ENCODE peak calls at places on chromosomes 6 and 20, in six cellular contexts. G is IMR-90, O is A549, Z is foreskin keratinocyte, J is left ventricle myocardium inferior, W is WERI-Rb-1. F is an unnamed sample.

GRCh38 chr20:12063106-12063505 is 145.4 kb downstream of the BTBD3 start:
- DNase-seq in G (no peak), O (no peak), Z (no peak), J (no peak), W (no peak), F (no peak)

GRCh38 chr20:944774-945410 is 28.8 kb upstream of the ANGPT4 start:
- DNase-seq in G (no peak), O (no peak), Z (no peak), J (no peak), W (no peak), F (no peak)

GRCh38 chr20:37986873-37987601 is 46.2 kb downstream of the TTI1 start:
- DNase-seq in G (peak), O (no peak), Z (no peak), J (peak), W (peak), F (no peak)

GRCh38 chr6:168318090-168318489 is 1.5 kb downstream of the DACT2 start:
- DNase-seq in G (no peak), O (no peak), Z (no peak), J (no peak), W (no peak), F (no peak)

GRCh38 chr20:63517376-63518309 is 2.9 kb upstream of the PPDPF start:
- DNase-seq in G (no peak), O (no peak), Z (no peak), J (no peak), W (no peak), F (no peak)

GRCh38 chr20:12414446-12415274 is 497.0 kb downstream of the BTBD3 start:
- DNase-seq in G (no peak), O (no peak), Z (peak), J (no peak), W (no peak), F (peak)

GRCh38 chr6:46284472-46284871 is 113.7 kb upstream of the ENPP5 start:
- DNase-seq in G (no peak), O (no peak), Z (no peak), J (no peak), W (no peak), F (no peak)

GRCh38 chr20:58718121-58718563 is 25.5 kb downstream of the NPEPL1 start:
- DNase-seq in G (no peak), O (no peak), Z (no peak), J (no peak), W (no peak), F (no peak)

GRCh38 chr20:48209102-48209501 is 423.8 kb upstream of the SULF2 start:
- DNase-seq in G (no peak), O (no peak), Z (no peak), J (no peak), W (peak), F (no peak)

GRCh38 chr20:51507357-51508036 is 35.0 kb downstream of the NFATC2 start:
- DNase-seq in G (no peak), O (no peak), Z (no peak), J (no peak), W (no peak), F (no peak)

GRCh38 chr6:120077489-120077888 is 727.9 kb upstream of the MAN1A1 start:
- DNase-seq in G (no peak), O (no peak), Z (no peak), J (no peak), W (peak), F (no peak)

GRCh38 chr20:47309806-47310426 is 46.6 kb downstream of the ZMYND8 start:
- DNase-seq in G (no peak), O (no peak), Z (no peak), J (no peak), W (no peak), F (no peak)

GRCh38 chr20:34570859-34571306 is 12.4 kb downstream of the MAP1LC3A start:
- DNase-seq in G (peak), O (no peak), Z (no peak), J (no peak), W (no peak), F (no peak)

GRCh38 chr6:160139420-160139851 is 17.8 kb downstream of the SLC22A1 start:
- DNase-seq in G (peak), O (peak), Z (peak), J (no peak), W (no peak), F (peak)

GRCh38 chr20:23009636-23010035 is 25.5 kb upstream of the SSTR4 start:
- DNase-seq in G (no peak), O (peak), Z (no peak), J (no peak), W (no peak), F (no peak)

GRCh38 chr6:453152-453551 is 61.6 kb downstream of the IRF4 start:
- DNase-seq in G (no peak), O (no peak), Z (no peak), J (peak), W (no peak), F (no peak)

GRCh38 chr20:37727247-37727956 is 33.6 kb downstream of the CTNNBL1 start:
- DNase-seq in G (no peak), O (no peak), Z (no peak), J (no peak), W (peak), F (no peak)

GRCh38 chr6:108260126-108260808 is 573 bp downstream of the SNX3 start:
- DNase-seq in G (peak), O (peak), Z (no peak), J (peak), W (no peak), F (peak)

GRCh38 chr6:32933661-32934085 is 7.2 kb downstream of the HLA-DMB start:
- DNase-seq in G (peak), O (peak), Z (no peak), J (peak), W (peak), F (peak)

GRCh38 chr6:32936247-32937152 is 4.3 kb downstream of the HLA-DMB start:
- DNase-seq in G (no peak), O (no peak), Z (no peak), J (no peak), W (no peak), F (no peak)

GRCh38 chr6:32935551-32936246 is 5.1 kb downstream of the HLA-DMB start:
- DNase-seq in G (no peak), O (no peak), Z (no peak), J (no peak), W (no peak), F (no peak)

GRCh38 chr6:32938494-32938893 is 2.3 kb downstream of the HLA-DMB start:
- DNase-seq in G (no peak), O (no peak), Z (no peak), J (no peak), W (no peak), F (no peak)

DNA sequence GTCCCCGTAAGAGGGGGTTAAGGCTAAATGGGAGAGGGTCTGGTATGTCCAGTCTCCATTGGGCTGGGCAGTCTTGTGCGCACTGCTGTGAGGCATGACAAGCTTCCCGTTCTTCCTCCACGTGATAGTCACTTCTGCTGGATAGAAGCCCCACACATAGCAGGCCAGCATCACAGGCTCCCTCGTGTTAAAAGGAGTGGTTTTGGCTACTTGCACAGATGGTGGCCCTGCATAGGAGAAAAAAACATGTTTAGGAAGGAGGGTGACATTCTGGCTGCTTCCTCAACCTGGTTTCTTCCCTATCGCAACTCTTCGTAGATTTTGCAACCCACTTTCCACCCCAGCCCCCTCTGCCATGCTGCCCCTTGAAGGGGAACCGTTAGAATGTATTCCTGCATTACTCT is 3.6 kb downstream of the HLA-DMB start:
- DNase-seq in G (no peak), O (no peak), Z (no peak), J (no peak), W (no peak), F (no peak)
- H3K27ac ChIP-seq in G (no peak), O (no peak), Z (no peak), J (peak), W (no peak), F (no peak)

GRCh38 chr6:152642578-152643375 is 5.6 kb upstream of the SYNE1 start:
- DNase-seq in G (peak), O (peak), Z (no peak), J (peak), W (peak), F (peak)
- TF ChIP-seq CTCF in G (peak), O (peak), Z (peak), J (peak), W (peak), F (peak)

GRCh38 chr20:61437280-61438206 is 185.5 kb downstream of the CDH4 start:
- DNase-seq in G (peak), O (no peak), Z (no peak), J (peak), W (no peak), F (peak)

GRCh38 chr20:61436674-61437279 is 184.7 kb downstream of the CDH4 start:
- DNase-seq in G (peak), O (no peak), Z (peak), J (no peak), W (no peak), F (peak)

GRCh38 chr20:61436268-61436667 is 184.2 kb downstream of the CDH4 start:
- DNase-seq in G (peak), O (no peak), Z (peak), J (no peak), W (no peak), F (peak)

GRCh38 chr20:61439251-61439650 is 187.2 kb downstream of the CDH4 start:
- DNase-seq in G (no peak), O (no peak), Z (no peak), J (no peak), W (no peak), F (no peak)

DNA sequence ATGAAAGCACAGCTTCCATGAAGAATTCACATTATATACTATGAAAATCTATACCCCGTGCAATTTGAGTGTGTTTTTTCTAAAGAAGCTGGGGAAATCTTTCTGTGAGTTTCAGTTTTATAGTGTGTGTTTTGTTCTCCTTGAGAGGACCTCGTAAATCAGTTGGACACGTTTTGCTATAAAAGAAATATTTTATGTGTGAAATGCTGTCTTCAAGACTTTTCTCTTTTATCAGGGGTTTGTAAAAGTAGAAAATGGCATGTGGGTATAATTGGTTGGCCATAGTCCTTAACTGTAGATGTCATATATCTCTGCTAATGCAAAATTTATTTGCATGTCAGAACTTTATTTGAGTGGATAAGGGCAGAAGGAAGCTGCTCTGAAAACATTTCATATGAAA is 186.2 kb downstream of the CDH4 start:
- DNase-seq in G (no peak), O (no peak), Z (no peak), J (no peak), W (no peak), F (no peak)
- H3K27ac ChIP-seq in G (no peak), O (no peak), Z (no peak), J (no peak), W (no peak), F (no peak)

GRCh38 chr6:126661646-126662045 is 321.7 kb downstream of the CENPW start:
- DNase-seq in G (peak), O (no peak), Z (peak), J (no peak), W (no peak), F (no peak)

GRCh38 chr6:126662966-126663365 is 323.1 kb downstream of the CENPW start:
- DNase-seq in G (no peak), O (no peak), Z (no peak), J (no peak), W (no peak), F (no peak)

GRCh38 chr6:126660376-126660775 is 320.5 kb downstream of the CENPW start:
- DNase-seq in G (no peak), O (no peak), Z (no peak), J (no peak), W (no peak), F (no peak)

GRCh38 chr6:126657556-126658129 is 317.7 kb downstream of the CENPW start:
- DNase-seq in G (peak), O (peak), Z (no peak), J (no peak), W (peak), F (peak)
- TF ChIP-seq CTCF in G (peak), O (peak), Z (peak), J (peak), W (peak), F (peak)

GRCh38 chr6:105606871-105607421 is 204.1 kb upstream of the PREP start:
- DNase-seq in G (no peak), O (no peak), Z (no peak), J (no peak), W (no peak), F (no peak)

GRCh38 chr6:105608711-105609374 is 206.0 kb upstream of the PREP start:
- DNase-seq in G (peak), O (peak), Z (no peak), J (no peak), W (no peak), F (no peak)

GRCh38 chr6:105609375-105609991 is 206.6 kb upstream of the PREP start:
- DNase-seq in G (peak), O (peak), Z (no peak), J (peak), W (no peak), F (no peak)

GRCh38 chr6:105607624-105608392 is 204.9 kb upstream of the PREP start:
- DNase-seq in G (peak), O (no peak), Z (no peak), J (no peak), W (no peak), F (no peak)

DNA sequence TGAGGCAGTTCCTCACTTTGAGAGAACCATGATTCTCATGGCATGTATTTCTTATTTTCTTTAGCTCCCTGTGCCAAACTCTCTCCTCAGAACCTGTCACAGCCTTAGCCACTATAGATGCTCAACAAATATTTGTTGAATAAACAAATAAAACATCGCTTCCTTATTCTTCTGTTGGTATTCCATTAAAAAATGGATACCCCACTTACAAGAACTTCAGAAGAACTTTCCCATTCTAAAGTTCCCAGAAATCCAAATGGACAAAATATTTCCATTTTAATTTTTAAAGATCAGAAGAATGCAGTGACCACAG is 205.5 kb upstream of the PREP start:
- DNase-seq in G (no peak), O (no peak), Z (no peak), J (no peak), W (no peak), F (no peak)
- H3K27ac ChIP-seq in G (peak), O (peak), Z (no peak), J (no peak), W (no peak), F (no peak)

GRCh38 chr20:17569616-17570346 is at the start of gene DSTN:
- DNase-seq in G (peak), O (peak), Z (peak), J (peak), W (peak), F (peak)
- TF ChIP-seq CTCF in G (no peak), O (no peak), Z (peak), J (no peak), W (no peak), F (no peak)

DNA sequence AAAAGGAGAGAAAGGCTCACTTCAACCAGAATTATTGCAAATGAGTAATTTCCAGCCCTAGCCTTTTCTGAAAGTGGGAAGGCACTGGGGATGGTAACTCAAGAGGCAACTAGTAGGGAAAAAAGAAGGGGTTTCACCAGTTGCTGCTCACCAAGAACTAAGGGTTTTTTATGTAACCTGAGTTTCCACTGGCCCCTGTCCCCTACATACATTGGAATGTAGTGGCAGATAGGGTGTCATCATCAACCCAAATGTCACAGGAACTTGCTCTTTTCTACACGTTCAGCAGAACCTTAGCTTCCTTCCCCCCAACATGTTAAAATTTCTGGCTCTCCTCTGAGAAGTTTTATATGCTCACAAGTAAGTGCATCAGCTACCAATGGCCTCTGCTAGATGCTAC is 38.2 kb upstream of the PKHD1 start:
- DNase-seq in G (no peak), O (no peak), Z (no peak), J (no peak), W (no peak), F (no peak)
- H3K27ac ChIP-seq in G (no peak), O (no peak), Z (no peak), J (no peak), W (no peak), F (no peak)

DNA sequence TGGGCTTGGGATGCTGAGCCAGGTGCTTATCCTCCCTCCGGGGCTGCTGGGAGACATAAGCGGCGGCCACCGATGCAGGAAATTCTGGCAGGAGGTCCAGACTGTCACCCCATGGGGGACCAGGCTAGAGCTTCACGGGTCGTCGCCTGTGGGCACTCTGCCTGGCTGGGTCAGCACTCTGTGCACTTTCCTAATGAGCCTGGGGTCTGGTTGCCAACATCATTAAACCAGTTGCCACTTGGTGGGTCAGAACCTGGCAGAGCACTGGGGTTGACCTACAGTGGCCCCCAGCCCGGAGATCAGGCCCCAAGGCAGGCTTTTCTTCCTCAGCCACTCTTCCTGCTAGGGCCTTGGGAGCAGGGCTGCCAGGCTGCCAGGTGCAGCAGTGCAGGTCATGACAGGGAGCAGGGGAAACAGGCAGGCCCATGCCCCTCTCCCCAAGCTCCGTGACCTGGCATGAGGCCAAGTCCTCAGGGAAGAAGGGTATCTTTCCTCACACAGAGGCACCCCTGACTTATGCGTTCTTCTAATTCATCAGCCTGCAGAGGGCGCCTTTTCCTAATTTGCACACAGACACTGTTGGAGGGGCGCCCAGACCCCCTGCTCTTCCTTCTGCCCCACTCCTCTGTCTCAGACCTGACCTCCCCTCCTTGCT is 154.5 kb upstream of the MLN start:
- DNase-seq in G (no peak), O (no peak), Z (no peak), J (no peak), W (peak), F (no peak)
- TF ChIP-seq CTCF in G (no peak), O (peak), Z (peak), J (no peak), W (peak), F (no peak)